ENCODE peak calls at places on chromosomes 6 and 20, in nine cellular contexts. H is HFF-Myc, W is NB4, Y is AG10803, E is omental fat pad, N is A549, K is MCF 10A, L is astrocyte of the cerebellum, R is GM23338. B is an unnamed sample.

GRCh38 chr6:148887181-148887580 is 140.4 kb downstream of the UST start:
- DNase-seq in R (no peak), Y (peak), W (no peak), H (no peak), K (peak), L (no peak), N (no peak), E (no peak), B (no peak)

GRCh38 chr6:41663558-41663957 is 25.3 kb downstream of the MDFI start:
- DNase-seq in N (no peak), E (no peak), L (no peak), Y (no peak), K (no peak), H (no peak), W (no peak), R (peak), B (no peak)

GRCh38 chr6:34602318-34603111 is 46.4 kb upstream of the SPDEF start:
- DNase-seq in Y (no peak), L (no peak), N (no peak), H (no peak), K (no peak), R (no peak), E (no peak), W (no peak), B (no peak)

GRCh38 chr6:80077067-80077466 is 29.4 kb upstream of the BCKDHB start:
- DNase-seq in K (no peak), H (no peak), R (peak), Y (no peak), L (no peak), E (no peak), N (no peak), W (no peak), B (no peak)

GRCh38 chr6:136491674-136492235 is 58.5 kb downstream of the MAP7 start:
- DNase-seq in W (no peak), Y (no peak), H (no peak), L (no peak), N (no peak), E (no peak), R (no peak), K (no peak), B (no peak)

GRCh38 chr6:106117579-106117978 is 31.4 kb downstream of the PRDM1 start:
- DNase-seq in H (no peak), Y (no peak), N (no peak), K (no peak), L (no peak), W (peak), R (no peak), E (no peak), B (peak)

GRCh38 chr6:142624978-142625715 is 319.8 kb downstream of the HIVEP2 start:
- DNase-seq in E (no peak), Y (no peak), K (no peak), N (no peak), L (no peak), R (no peak), H (no peak), W (no peak), B (no peak)

GRCh38 chr6:169190144-169190584 is 63.5 kb downstream of the THBS2 start:
- DNase-seq in E (no peak), H (no peak), W (no peak), L (peak), R (no peak), K (peak), N (no peak), Y (peak), B (no peak)

GRCh38 chr20:56359212-56360132 is 698 bp downstream of the FAM210B start:
- DNase-seq in L (peak), K (peak), W (peak), H (no peak), N (peak), R (peak), Y (peak), E (no peak), B (peak)

GRCh38 chr20:6104493-6105188 is 18.2 kb downstream of the FERMT1 start:
- DNase-seq in N (no peak), K (no peak), R (no peak), Y (peak), L (no peak), H (no peak), W (no peak), E (no peak), B (no peak)

GRCh38 chr20:36861875-36862801 is 13.8 kb upstream of the TLDC2 start:
- DNase-seq in W (no peak), K (peak), L (no peak), N (peak), H (peak), Y (peak), E (peak), R (peak), B (no peak)

GRCh38 chr20:25016471-25016870 is 23.9 kb upstream of the APMAP start:
- DNase-seq in Y (no peak), R (no peak), K (no peak), E (no peak), H (no peak), W (no peak), L (no peak), N (no peak), B (no peak)

GRCh38 chr6:170516783-170517616 is 36.1 kb downstream of the PSMB1 start:
- DNase-seq in N (peak), K (peak), R (peak), E (no peak), Y (peak), W (peak), H (peak), L (peak), B (peak)

GRCh38 chr6:51827580-51827979 is 259.8 kb downstream of the PKHD1 start:
- DNase-seq in H (no peak), N (no peak), L (no peak), K (no peak), Y (no peak), W (no peak), E (no peak), R (no peak), B (no peak)

GRCh38 chr6:163841733-163842132 is 427.2 kb downstream of the QKI start:
- DNase-seq in Y (no peak), R (no peak), N (no peak), H (no peak), W (no peak), K (no peak), E (no peak), L (no peak), B (no peak)

GRCh38 chr6:46011241-46012085 is 4.2 kb downstream of the CLIC5 start:
- DNase-seq in W (no peak), N (no peak), Y (no peak), R (no peak), E (no peak), H (no peak), K (no peak), L (no peak), B (peak)

GRCh38 chr6:164184410-164184809 is 769.9 kb downstream of the QKI start:
- DNase-seq in R (no peak), L (no peak), H (no peak), E (no peak), K (peak), Y (no peak), N (no peak), W (no peak), B (no peak)

GRCh38 chr6:45892696-45893095 is 123.0 kb downstream of the CLIC5 start:
- DNase-seq in K (no peak), W (no peak), N (no peak), E (no peak), H (no peak), Y (no peak), R (no peak), L (no peak), B (no peak)

GRCh38 chr6:158408552-158409130 is 96.4 kb downstream of the TULP4 start:
- DNase-seq in R (no peak), N (no peak), E (no peak), W (peak), K (peak), Y (peak), L (peak), H (no peak), B (no peak)

GRCh38 chr20:17641520-17641964 is 40.5 kb downstream of the RRBP1 start:
- DNase-seq in H (no peak), W (no peak), R (no peak), K (no peak), L (no peak), E (no peak), N (no peak), Y (no peak), B (no peak)

GRCh38 chr6:39892490-39893129 is 41.7 kb downstream of the MOCS1 start:
- DNase-seq in Y (peak), W (peak), N (peak), E (no peak), K (peak), R (peak), L (peak), H (peak), B (peak)

GRCh38 chr20:4156411-4156810 is 141.1 kb upstream of the RNF24 start:
- DNase-seq in N (no peak), R (no peak), K (peak), W (no peak), E (no peak), Y (no peak), L (no peak), H (no peak), B (no peak)

GRCh38 chr6:26415791-26416190 is 13.7 kb downstream of the BTN3A1 start:
- DNase-seq in Y (no peak), H (no peak), W (no peak), N (no peak), K (no peak), E (no peak), L (no peak), R (no peak), B (no peak)

GRCh38 chr20:18213002-18213401 is 75.3 kb upstream of the ZNF133 start:
- DNase-seq in L (no peak), K (no peak), R (no peak), H (no peak), Y (no peak), W (no peak), N (no peak), E (no peak), B (no peak)

GRCh38 chr6:95110767-95111166 is 466.6 kb upstream of the MANEA start:
- DNase-seq in K (no peak), R (no peak), H (no peak), L (no peak), Y (no peak), N (no peak), W (peak), E (no peak), B (no peak)

GRCh38 chr20:58439974-58440767 is 51.1 kb downstream of the VAPB start:
- DNase-seq in W (no peak), R (no peak), L (no peak), K (no peak), N (no peak), Y (peak), H (no peak), E (no peak), B (no peak)

GRCh38 chr20:61162506-61162905 is 89.6 kb upstream of the CDH4 start:
- DNase-seq in R (no peak), K (no peak), Y (no peak), H (no peak), L (no peak), W (no peak), N (no peak), E (no peak), B (no peak)

GRCh38 chr6:47631248-47632196 is 66.9 kb upstream of the ADGRF4 start:
- DNase-seq in W (peak), H (peak), R (peak), Y (peak), N (peak), K (peak), L (peak), E (no peak), B (peak)

GRCh38 chr6:79600313-79601019 is 30.7 kb upstream of the SH3BGRL2 start:
- DNase-seq in H (no peak), N (no peak), R (no peak), K (no peak), W (no peak), E (no peak), L (no peak), Y (no peak), B (no peak)

GRCh38 chr6:8707956-8708772 is 272.8 kb upstream of the SLC35B3 start:
- DNase-seq in Y (peak), L (peak), K (peak), N (peak), E (no peak), W (peak), R (peak), H (peak), B (no peak)
- TF ChIP-seq CTCF in Y (no peak), L (peak), K (peak), N (peak), E (no peak), W (peak), R (peak), H (peak), B (no peak)

GRCh38 chr6:30821862-30822784 is 62.2 kb upstream of the DDR1 start:
- DNase-seq in K (peak), N (peak), Y (peak), R (peak), W (peak), H (no peak), L (no peak), E (no peak), B (no peak)
- TF ChIP-seq CTCF in K (peak), N (peak), Y (peak), R (peak), W (peak), H (peak), L (peak), E (no peak), B (peak)

GRCh38 chr6:111256646-111257045 is 169.3 kb downstream of the SLC16A10 start:
- DNase-seq in Y (no peak), L (no peak), R (no peak), K (peak), H (no peak), N (peak), W (no peak), E (no peak), B (no peak)
- TF ChIP-seq CTCF in Y (no peak), L (no peak), R (peak), K (no peak), H (no peak), N (peak), W (no peak), E (no peak), B (no peak)

DNA sequence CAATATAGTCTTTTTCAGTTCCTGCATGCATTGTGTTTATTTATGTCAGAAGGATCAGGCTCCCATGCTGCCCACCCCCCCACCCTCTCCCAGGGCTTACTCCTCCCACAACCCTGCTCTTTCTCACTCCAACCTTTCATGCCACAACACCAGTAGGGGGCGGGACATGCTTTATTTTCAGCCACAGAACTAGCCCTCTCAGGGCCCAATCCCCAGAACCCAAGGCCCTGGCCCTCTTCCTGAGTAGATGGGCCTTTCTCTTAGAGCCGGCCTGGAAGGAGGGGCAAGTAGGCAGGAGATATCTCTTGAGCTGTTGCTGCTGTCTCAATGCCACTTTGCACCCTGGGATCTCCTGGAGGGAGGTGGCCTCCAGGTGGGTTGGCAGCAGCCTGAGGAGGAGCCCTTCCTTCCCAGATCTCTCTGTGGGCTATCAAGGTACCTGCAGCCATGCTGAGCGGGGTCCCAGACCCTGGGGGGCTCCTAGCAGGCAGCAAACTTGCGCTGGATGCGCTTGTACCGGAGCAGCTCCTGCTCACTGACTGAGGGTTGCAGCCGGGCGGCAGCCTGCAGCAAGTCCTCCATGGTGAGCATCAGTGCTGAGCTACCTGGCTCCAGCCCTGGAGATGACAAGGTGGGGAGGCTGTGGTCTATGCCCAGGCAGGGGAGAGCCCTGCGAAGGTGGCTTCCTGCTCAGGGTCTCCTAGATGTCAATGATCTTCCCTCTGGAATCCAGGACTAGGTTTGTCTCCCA is 3.5 kb downstream of the GNMT start:
- DNase-seq in N (peak), H (no peak), W (peak), Y (peak), R (peak), L (no peak), K (peak), E (no peak), B (peak)
- TF ChIP-seq CTCF in N (peak), H (peak), W (peak), Y (peak), R (peak), L (peak), K (no peak), E (no peak), B (peak)

GRCh38 chr6:1724616-1725015 is 114.9 kb downstream of the FOXC1 start:
- DNase-seq in W (no peak), H (no peak), R (peak), N (peak), Y (no peak), K (peak), L (no peak), E (no peak), B (no peak)

GRCh38 chr6:1719922-1720321 is 110.2 kb downstream of the FOXC1 start:
- DNase-seq in K (no peak), R (no peak), L (no peak), E (no peak), W (no peak), N (no peak), Y (no peak), H (no peak), B (no peak)

GRCh38 chr6:1724124-1724523 is 114.4 kb downstream of the FOXC1 start:
- DNase-seq in Y (no peak), R (peak), E (no peak), N (no peak), K (no peak), H (no peak), W (no peak), L (no peak), B (no peak)

GRCh38 chr6:1720620-1721322 is 111.1 kb downstream of the FOXC1 start:
- DNase-seq in W (no peak), N (no peak), L (no peak), Y (no peak), R (peak), K (no peak), H (no peak), E (no peak), B (no peak)

DNA sequence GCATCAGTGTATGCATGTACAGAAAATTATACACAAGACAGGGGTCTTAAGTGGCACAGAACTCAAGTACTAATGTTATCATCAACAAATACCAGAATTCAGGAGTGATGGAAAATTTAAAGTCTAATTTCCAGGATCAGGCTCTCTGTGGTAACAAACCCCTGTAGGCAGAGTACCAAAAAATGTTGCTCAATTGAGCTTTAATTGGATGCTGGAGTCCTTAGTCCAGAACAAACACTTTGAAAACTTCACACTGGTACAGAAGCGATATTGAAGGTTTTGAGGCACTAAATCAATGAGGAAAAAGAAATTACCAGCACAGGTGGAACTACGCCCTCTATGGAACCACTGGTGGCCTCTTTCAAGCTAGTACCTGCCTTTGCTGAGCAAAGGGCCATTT is 113.1 kb downstream of the FOXC1 start:
- DNase-seq in R (no peak), H (no peak), Y (no peak), K (no peak), N (no peak), E (no peak), L (no peak), W (no peak), B (no peak)
- TF ChIP-seq CTCF in R (peak), H (no peak), Y (no peak), K (no peak), N (no peak), E (no peak), L (no peak), W (no peak), B (no peak)

GRCh38 chr6:146890644-146891434 is 292.1 kb downstream of the ADGB start:
- DNase-seq in L (no peak), W (no peak), H (no peak), N (no peak), E (no peak), Y (peak), K (no peak), R (peak), B (no peak)
- TF ChIP-seq CTCF in L (no peak), W (no peak), H (no peak), N (no peak), E (no peak), Y (peak), K (no peak), R (peak), B (no peak)

GRCh38 chr6:122405417-122405816 is 6.0 kb downstream of the HSF2 start:
- DNase-seq in H (peak), N (peak), R (peak), E (no peak), L (no peak), Y (peak), K (no peak), W (peak), B (no peak)
- TF ChIP-seq CTCF in H (no peak), N (no peak), R (no peak), E (no peak), L (no peak), Y (peak), K (no peak), W (no peak), B (peak)

DNA sequence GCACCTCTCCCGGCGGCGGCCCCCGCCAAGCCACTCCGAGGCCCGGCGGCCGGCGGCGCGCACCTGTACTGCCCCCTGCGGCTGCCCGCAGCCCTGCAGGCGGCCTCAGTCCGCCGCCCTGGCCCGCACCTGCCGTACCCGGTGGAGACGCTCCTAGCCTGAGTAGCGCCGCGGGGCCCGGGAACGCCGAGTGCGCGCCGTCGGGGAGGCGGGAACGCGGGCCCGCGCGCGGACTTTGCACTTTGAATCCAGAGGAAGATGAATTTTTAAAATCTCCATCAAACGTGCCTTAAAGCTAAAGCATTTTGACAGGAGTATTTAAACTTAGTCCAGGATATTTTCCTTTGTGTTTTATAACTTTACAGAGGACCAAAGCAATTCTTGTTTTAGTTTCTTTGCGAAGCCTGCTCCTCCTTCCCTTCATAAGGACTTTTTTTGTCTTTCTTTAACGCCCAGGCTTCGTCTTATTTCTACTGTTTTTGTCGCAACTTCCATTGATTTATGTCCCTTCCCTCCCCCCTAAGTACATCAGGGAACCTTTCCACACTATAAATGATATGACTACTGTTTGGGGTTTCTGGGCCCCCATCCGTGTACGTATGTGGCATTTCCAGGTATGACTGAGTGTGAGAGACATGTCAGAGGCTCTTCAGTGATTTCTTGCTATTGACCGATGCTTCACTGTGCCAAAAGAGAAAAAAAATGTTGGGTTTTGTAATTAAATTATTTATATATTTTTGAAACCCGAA is 2.0 kb downstream of the FOXQ1 start:
- DNase-seq in R (peak), W (peak), L (no peak), H (no peak), Y (no peak), N (peak), E (no peak), K (peak), B (peak)
- TF ChIP-seq CTCF in R (peak), W (no peak), L (no peak), H (peak), Y (no peak), N (peak), E (no peak), K (peak), B (peak)

B was measured in activated CD8-positive, alpha-beta T cell treated with anti-CD3 and anti-CD28 coated beads for 36 hours.